ENCODE peak calls at places on chromosomes 13 and 19, in six cellular contexts. One of them, this sample, is unnamed.

GRCh38 chr19:34468400-34468799 is 13.2 kb upstream of the WTIP start:
- DNase-seq in heart left ventricle: no peak
- DNase-seq in PC-3: no peak
- DNase-seq in PC-9: no peak
- DNase-seq in GM23338: no peak
- DNase-seq in Caco-2: no peak
- DNase-seq in this sample: no peak

GRCh38 chr13:26679945-26680516 is 80.6 kb downstream of the GPR12 start:
- DNase-seq in Caco-2: no peak
- DNase-seq in heart left ventricle: no peak
- DNase-seq in GM23338: peak
- DNase-seq in PC-9: no peak
- DNase-seq in PC-3: no peak
- DNase-seq in this sample: peak

GRCh38 chr19:15252398-15253018 is 20.3 kb upstream of the EPHX3 start:
- DNase-seq in PC-3: no peak
- DNase-seq in PC-9: no peak
- DNase-seq in heart left ventricle: no peak
- DNase-seq in Caco-2: no peak
- DNase-seq in GM23338: peak
- DNase-seq in this sample: no peak

GRCh38 chr19:12783849-12784393 is 7.4 kb upstream of the JUNB start:
- DNase-seq in PC-3: peak
- DNase-seq in GM23338: no peak
- DNase-seq in Caco-2: peak
- DNase-seq in PC-9: peak
- DNase-seq in heart left ventricle: peak
- DNase-seq in this sample: no peak

GRCh38 chr13:48500652-48501197 is 32.2 kb downstream of the RCBTB2 start:
- DNase-seq in PC-9: no peak
- DNase-seq in Caco-2: no peak
- DNase-seq in heart left ventricle: no peak
- DNase-seq in GM23338: peak
- DNase-seq in PC-3: peak
- DNase-seq in this sample: peak

GRCh38 chr19:3041756-3042517 is 12.9 kb upstream of the TLE2 start:
- DNase-seq in PC-3: no peak
- DNase-seq in GM23338: peak
- DNase-seq in PC-9: no peak
- DNase-seq in heart left ventricle: no peak
- DNase-seq in Caco-2: no peak
- DNase-seq in this sample: no peak

GRCh38 chr13:39474600-39474999 is 128.4 kb downstream of the LHFPL6 start:
- DNase-seq in GM23338: no peak
- DNase-seq in heart left ventricle: no peak
- DNase-seq in Caco-2: no peak
- DNase-seq in PC-3: no peak
- DNase-seq in PC-9: no peak
- DNase-seq in this sample: no peak

GRCh38 chr13:34779171-34779570 is 162.9 kb upstream of the NBEA start:
- DNase-seq in heart left ventricle: no peak
- DNase-seq in GM23338: peak
- DNase-seq in PC-3: no peak
- DNase-seq in PC-9: no peak
- DNase-seq in Caco-2: no peak
- DNase-seq in this sample: no peak

GRCh38 chr19:23698711-23699520 is 11.9 kb upstream of the ZNF675 start:
- DNase-seq in PC-3: peak
- DNase-seq in heart left ventricle: no peak
- DNase-seq in PC-9: no peak
- DNase-seq in GM23338: peak
- DNase-seq in Caco-2: no peak
- DNase-seq in this sample: no peak

GRCh38 chr13:31199849-31200635 is at the start of gene B3GLCT:
- DNase-seq in PC-9: peak
- DNase-seq in Caco-2: peak
- DNase-seq in PC-3: peak
- DNase-seq in GM23338: peak
- DNase-seq in heart left ventricle: peak
- DNase-seq in this sample: no peak

GRCh38 chr13:44249439-44249838 is 124.2 kb upstream of the SERP2 start:
- DNase-seq in Caco-2: peak
- DNase-seq in PC-9: no peak
- DNase-seq in PC-3: peak
- DNase-seq in heart left ventricle: peak
- DNase-seq in GM23338: no peak
- DNase-seq in this sample: no peak

GRCh38 chr19:58361900-58362271 is 665 bp downstream of the ZNF497 start:
- DNase-seq in heart left ventricle: no peak
- DNase-seq in PC-9: no peak
- DNase-seq in GM23338: peak
- DNase-seq in PC-3: peak
- DNase-seq in Caco-2: peak
- DNase-seq in this sample: no peak

GRCh38 chr19:55173717-55174409 is 6.2 kb downstream of the SYT5 start:
- DNase-seq in PC-3: peak
- DNase-seq in GM23338: peak
- DNase-seq in Caco-2: peak
- DNase-seq in heart left ventricle: peak
- DNase-seq in PC-9: peak
- DNase-seq in this sample: no peak
- TF ChIP-seq CTCF in PC-3: no peak
- TF ChIP-seq CTCF in GM23338: no peak
- TF ChIP-seq CTCF in Caco-2: no peak
- TF ChIP-seq CTCF in heart left ventricle: no peak
- TF ChIP-seq CTCF in PC-9: no peak
- TF ChIP-seq CTCF in this sample: no peak

DNA sequence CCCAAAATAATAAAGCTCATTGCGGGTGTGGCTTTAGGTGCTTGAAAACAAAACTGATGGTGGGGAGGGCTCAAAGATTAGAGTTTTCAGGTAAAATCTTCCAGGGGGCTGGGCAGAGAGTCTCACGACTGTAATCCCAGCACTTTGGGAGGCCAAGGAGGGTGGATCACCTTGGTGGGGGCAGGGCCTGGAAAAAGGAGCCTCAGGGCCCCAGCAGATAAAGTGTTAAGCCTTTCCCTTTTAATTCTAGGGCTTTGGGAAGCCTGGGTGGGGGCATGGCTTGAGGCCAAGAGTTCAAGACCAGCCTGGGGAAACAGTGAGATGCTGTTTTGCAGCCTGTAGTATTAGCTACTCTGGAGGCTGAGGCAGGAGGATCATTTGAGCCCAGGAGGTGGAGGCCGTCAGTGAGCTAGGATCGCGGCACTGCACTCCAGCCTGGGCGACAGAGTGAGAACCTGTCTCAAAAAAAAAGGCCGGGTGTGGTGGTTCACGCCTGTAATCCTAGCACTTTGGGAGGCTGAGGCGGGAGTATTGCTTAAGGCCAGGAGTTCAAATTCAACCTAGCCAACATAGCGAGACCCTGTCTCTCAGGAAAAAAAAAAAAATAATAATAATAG is 1.7 kb downstream of the IRGQ start:
- DNase-seq in PC-3: no peak
- DNase-seq in heart left ventricle: no peak
- DNase-seq in Caco-2: no peak
- DNase-seq in GM23338: no peak
- DNase-seq in PC-9: no peak
- DNase-seq in this sample: no peak
- H3K4me3 ChIP-seq in PC-3: peak
- H3K4me3 ChIP-seq in heart left ventricle: no peak
- H3K4me3 ChIP-seq in Caco-2: peak
- H3K4me3 ChIP-seq in GM23338: peak
- H3K4me3 ChIP-seq in PC-9: peak
- H3K4me3 ChIP-seq in this sample: peak

GRCh38 chr19:29527500-29528328 is 1.9 kb downstream of the VSTM2B start:
- DNase-seq in GM23338: peak
- DNase-seq in PC-3: no peak
- DNase-seq in heart left ventricle: no peak
- DNase-seq in Caco-2: no peak
- DNase-seq in PC-9: no peak
- DNase-seq in this sample: no peak
- TF ChIP-seq CTCF in GM23338: peak
- TF ChIP-seq CTCF in PC-3: no peak
- TF ChIP-seq CTCF in heart left ventricle: no peak
- TF ChIP-seq CTCF in Caco-2: no peak
- TF ChIP-seq CTCF in PC-9: no peak
- TF ChIP-seq CTCF in this sample: peak

DNA sequence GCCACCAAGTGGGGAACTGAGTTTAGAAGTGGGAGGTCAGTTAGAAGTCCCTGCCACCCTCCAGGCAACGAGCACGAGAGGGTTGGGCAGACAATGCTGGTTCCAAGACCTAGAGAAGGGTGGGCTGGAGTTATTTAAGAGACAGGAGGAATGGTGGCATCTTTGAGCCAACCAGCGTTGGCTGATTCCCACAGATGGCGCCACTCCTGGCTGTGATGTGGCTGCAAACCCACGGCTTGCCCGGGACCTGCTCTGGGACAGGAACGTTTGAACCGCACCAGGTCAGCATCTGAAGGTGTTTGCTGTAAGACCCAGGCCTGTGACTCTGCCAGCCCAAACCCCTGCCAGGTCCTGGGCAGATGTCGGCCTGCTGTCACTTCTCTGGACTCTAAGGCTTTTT is 42.8 kb downstream of the BICRA start:
- DNase-seq in Caco-2: no peak
- DNase-seq in GM23338: peak
- DNase-seq in PC-3: no peak
- DNase-seq in heart left ventricle: no peak
- DNase-seq in PC-9: no peak
- DNase-seq in this sample: no peak
- H3K4me3 ChIP-seq in Caco-2: no peak
- H3K4me3 ChIP-seq in GM23338: no peak
- H3K4me3 ChIP-seq in PC-3: no peak
- H3K4me3 ChIP-seq in heart left ventricle: no peak
- H3K4me3 ChIP-seq in PC-9: no peak
- H3K4me3 ChIP-seq in this sample: no peak

GRCh38 chr13:73417012-73417615 is 358.3 kb downstream of the KLF5 start:
- DNase-seq in PC-9: no peak
- DNase-seq in GM23338: peak
- DNase-seq in PC-3: peak
- DNase-seq in heart left ventricle: no peak
- DNase-seq in Caco-2: no peak
- DNase-seq in this sample: no peak
- TF ChIP-seq CTCF in PC-9: no peak
- TF ChIP-seq CTCF in GM23338: peak
- TF ChIP-seq CTCF in PC-3: peak
- TF ChIP-seq CTCF in heart left ventricle: peak
- TF ChIP-seq CTCF in Caco-2: peak
- TF ChIP-seq CTCF in this sample: peak

GRCh38 chr13:110666255-110666533 is 39.7 kb downstream of the CARS2 start:
- DNase-seq in GM23338: no peak
- DNase-seq in PC-9: no peak
- DNase-seq in heart left ventricle: no peak
- DNase-seq in Caco-2: no peak
- DNase-seq in PC-3: no peak
- DNase-seq in this sample: no peak
- H3K4me3 ChIP-seq in GM23338: no peak
- H3K4me3 ChIP-seq in PC-9: no peak
- H3K4me3 ChIP-seq in heart left ventricle: no peak
- H3K4me3 ChIP-seq in Caco-2: no peak
- H3K4me3 ChIP-seq in PC-3: no peak
- H3K4me3 ChIP-seq in this sample: no peak

This sample was measured in retinal pigment epithelial cell.